ENCODE peak calls at places on chromosomes 1 and 21, in four cellular contexts. N is T follicular helper cell, L is NCI-H510A, T is mammary epithelial cell. P is an unnamed sample.

GRCh38 chr1:54246097-54246721 is 46.2 kb downstream of the MRPL37 start:
- DNase-seq in N (no peak), L (peak), T (no peak), P (no peak)

GRCh38 chr21:30880914-30881313 is 466 bp downstream of the KRTAP11-1 start:
- DNase-seq in N (no peak), L (no peak), T (no peak), P (no peak)

GRCh38 chr1:6260433-6260934 is 414 bp downstream of the GPR153 start:
- DNase-seq in N (no peak), L (peak), T (peak), P (no peak)

GRCh38 chr1:27773732-27774445 is 870 bp downstream of the STX12 start:
- DNase-seq in N (no peak), L (no peak), T (peak), P (no peak)

GRCh38 chr1:157137051-157137772 is 983 bp downstream of the ETV3 start:
- DNase-seq in N (no peak), L (no peak), T (peak), P (no peak)

GRCh38 chr1:65772607-65773006 is 20.1 kb upstream of the PDE4B start:
- DNase-seq in N (no peak), L (no peak), T (no peak), P (no peak)

GRCh38 chr1:151976015-151976343 is 17.7 kb downstream of the S100A10 start:
- DNase-seq in N (no peak), L (no peak), T (no peak), P (no peak)

GRCh38 chr1:181541947-181542346 is 58.6 kb downstream of the CACNA1E start:
- DNase-seq in N (no peak), L (no peak), T (peak), P (no peak)

GRCh38 chr21:31555741-31556191 is 103.7 kb upstream of the SOD1 start:
- DNase-seq in N (no peak), L (no peak), T (no peak), P (no peak)

GRCh38 chr1:184486761-184487445 is 100.1 kb downstream of the C1orf21 start:
- DNase-seq in N (no peak), L (no peak), T (no peak), P (no peak)

GRCh38 chr1:158396646-158397045 is 2.6 kb downstream of the OR10T2 start:
- DNase-seq in N (no peak), L (no peak), T (no peak), P (no peak)

GRCh38 chr1:13935336-13935735 is 235.3 kb downstream of the PRDM2 start:
- DNase-seq in N (no peak), L (peak), T (no peak), P (no peak)

GRCh38 chr1:37634554-37635308 is at the start of gene RSPO1:
- DNase-seq in N (no peak), L (peak), T (peak), P (no peak)

GRCh38 chr1:40662864-40663263 is 2.6 kb downstream of the RIMS3 start:
- DNase-seq in N (no peak), L (no peak), T (peak), P (no peak)

GRCh38 chr1:154863702-154864174 is 6.3 kb downstream of the KCNN3 start:
- DNase-seq in N (no peak), L (peak), T (no peak), P (peak)

GRCh38 chr1:154237435-154237834 is 16.7 kb downstream of the UBAP2L start:
- DNase-seq in N (no peak), L (no peak), T (no peak), P (no peak)